ENCODE peak calls at places on chromosomes 2 and 18, in six cellular contexts. X is GM10248; S is smooth muscle cell of the brain vasculature; B is T-helper 22 cell; I is activated naive CD4-positive, alpha-beta T cell; R is fibroblast of the conjunctiva. M is an unnamed sample.

GRCh38 chr2:132782166-132782783 is 112.3 kb upstream of the LYPD1 start:
- DNase-seq in X (no peak), S (no peak), B (no peak), R (no peak), I (no peak), M (no peak)

GRCh38 chr2:32627441-32627900 is 379 bp upstream of the TTC27 start:
- DNase-seq in R (peak; percentile 5), I (no peak), B (no peak), X (no peak), S (peak; percentile 12), M (no peak)

GRCh38 chr18:24212939-24213338 is 74.1 kb downstream of the CABYR start:
- DNase-seq in S (peak; percentile 26), X (no peak), B (no peak), R (peak; percentile 49), I (no peak), M (no peak)

GRCh38 chr18:51125976-51126375 is 71.5 kb downstream of the MEX3C start:
- DNase-seq in B (no peak), R (no peak), S (no peak), X (no peak), I (no peak), M (no peak)

GRCh38 chr2:109257653-109258052 is 128.6 kb downstream of the SH3RF3 start:
- DNase-seq in R (no peak), B (no peak), X (no peak), I (no peak), S (no peak), M (no peak)

GRCh38 chr2:18483896-18484295 is 76.6 kb downstream of the RDH14 start:
- DNase-seq in B (no peak), S (no peak), R (no peak), I (no peak), X (no peak), M (no peak)

GRCh38 chr2:103208916-103209315 is 447.1 kb downstream of the TMEM182 start:
- DNase-seq in X (no peak), I (no peak), R (no peak), S (no peak), B (no peak), M (no peak)

GRCh38 chr18:37361223-37362157 is 204.1 kb downstream of the CELF4 start:
- DNase-seq in B (no peak), X (no peak), I (no peak), S (no peak), R (no peak), M (peak; percentile 25)

GRCh38 chr18:78561757-78562445 is 417.7 kb upstream of the SALL3 start:
- DNase-seq in X (no peak), S (no peak), B (no peak), R (no peak), I (no peak), M (no peak)

GRCh38 chr2:54629914-54630609 is 93.4 kb upstream of the EML6 start:
- DNase-seq in B (no peak), S (no peak), I (no peak), X (peak; percentile 42), R (no peak), M (no peak)

GRCh38 chr2:40642261-40642660 is 190.4 kb upstream of the SLC8A1 start:
- DNase-seq in B (no peak), R (peak; percentile 23), I (no peak), S (no peak), X (no peak), M (no peak)

GRCh38 chr2:3526871-3527270 is 7.5 kb upstream of the ADI1 start:
- DNase-seq in R (no peak), I (no peak), S (no peak), B (no peak), X (no peak), M (no peak)

GRCh38 chr2:11506611-11506969 is 27.3 kb upstream of the GREB1 start:
- DNase-seq in X (no peak), R (no peak), S (no peak), I (no peak), B (no peak), M (no peak)

GRCh38 chr2:120736202-120736954 is 710 bp downstream of the GLI2 start:
- DNase-seq in X (no peak), S (no peak), I (no peak), R (no peak), B (no peak), M (no peak)

GRCh38 chr2:85840091-85840490 is 48.7 kb downstream of the ST3GAL5 start:
- DNase-seq in X (no peak), I (no peak), S (no peak), R (no peak), B (no peak), M (no peak)

GRCh38 chr2:62641410-62641843 is 64.1 kb upstream of the EHBP1 start:
- DNase-seq in B (no peak), R (no peak), X (no peak), I (no peak), S (no peak), M (no peak)

GRCh38 chr2:78330181-78330580 is 695.3 kb upstream of the REG3G start:
- DNase-seq in X (no peak), S (no peak), R (no peak), I (no peak), B (no peak), M (no peak)